ENCODE peak calls at places on chromosome 20, in eight cellular contexts. A is cardiac muscle cell; V is adrenal gland; K is ovary; W is CD8-positive, alpha-beta T cell; T is progenitor cell of endocrine pancreas; H is sigmoid colon; J is nephron progenitor cell. Y is an unnamed sample.

GRCh38 chr20:24958506-24959385 is 9.7 kb downstream of the CST7 start:
- DNase-seq in A (no peak), V (no peak), K (peak; percentile 2), W (no peak), T (no peak), H (peak; percentile 52), J (no peak), Y (no peak)

GRCh38 chr20:58634121-58634817 is 16.8 kb upstream of the STX16 start:
- DNase-seq in A (no peak), V (no peak), K (peak; percentile 50), W (peak; percentile 52), T (no peak), H (peak; percentile 68), J (no peak), Y (no peak)

GRCh38 chr20:973785-974194 is 28.3 kb downstream of the RSPO4 start:
- DNase-seq in A (peak; percentile 61), V (peak; percentile 18), K (no peak), W (no peak), T (no peak), H (no peak), J (no peak), Y (no peak)

GRCh38 chr20:59783020-59784010 is 150.1 kb downstream of the SYCP2 start:
- DNase-seq in A (peak; percentile 44), V (no peak), K (no peak), W (no peak), T (peak; percentile 66), H (no peak), J (peak; percentile 76), Y (peak; percentile 39)

GRCh38 chr20:52372169-52372568 is 180.6 kb upstream of the ZFP64 start:
- DNase-seq in A (no peak), V (no peak), K (no peak), W (no peak), T (no peak), H (no peak), J (no peak), Y (no peak)

GRCh38 chr20:10536531-10536930 is 101.4 kb downstream of the SLX4IP start:
- DNase-seq in A (no peak), V (no peak), K (no peak), W (no peak), T (no peak), H (no peak), J (no peak), Y (no peak)

GRCh38 chr20:56359212-56360132 is 698 bp downstream of the FAM210B start:
- DNase-seq in A (peak; percentile 68), V (peak; percentile 63), K (peak; percentile 54), W (no peak), T (peak; percentile 12), H (peak; percentile 78), J (peak; percentile 38), Y (peak; percentile 68)

GRCh38 chr20:33771938-33772337 is 39.2 kb upstream of the CHMP4B start:
- DNase-seq in A (no peak), V (no peak), K (no peak), W (no peak), T (no peak), H (no peak), J (no peak), Y (no peak)

GRCh38 chr20:20130399-20130798 is 78.1 kb downstream of the CFAP61 start:
- DNase-seq in A (no peak), V (no peak), K (no peak), W (no peak), T (no peak), H (no peak), J (no peak), Y (no peak)

DNA sequence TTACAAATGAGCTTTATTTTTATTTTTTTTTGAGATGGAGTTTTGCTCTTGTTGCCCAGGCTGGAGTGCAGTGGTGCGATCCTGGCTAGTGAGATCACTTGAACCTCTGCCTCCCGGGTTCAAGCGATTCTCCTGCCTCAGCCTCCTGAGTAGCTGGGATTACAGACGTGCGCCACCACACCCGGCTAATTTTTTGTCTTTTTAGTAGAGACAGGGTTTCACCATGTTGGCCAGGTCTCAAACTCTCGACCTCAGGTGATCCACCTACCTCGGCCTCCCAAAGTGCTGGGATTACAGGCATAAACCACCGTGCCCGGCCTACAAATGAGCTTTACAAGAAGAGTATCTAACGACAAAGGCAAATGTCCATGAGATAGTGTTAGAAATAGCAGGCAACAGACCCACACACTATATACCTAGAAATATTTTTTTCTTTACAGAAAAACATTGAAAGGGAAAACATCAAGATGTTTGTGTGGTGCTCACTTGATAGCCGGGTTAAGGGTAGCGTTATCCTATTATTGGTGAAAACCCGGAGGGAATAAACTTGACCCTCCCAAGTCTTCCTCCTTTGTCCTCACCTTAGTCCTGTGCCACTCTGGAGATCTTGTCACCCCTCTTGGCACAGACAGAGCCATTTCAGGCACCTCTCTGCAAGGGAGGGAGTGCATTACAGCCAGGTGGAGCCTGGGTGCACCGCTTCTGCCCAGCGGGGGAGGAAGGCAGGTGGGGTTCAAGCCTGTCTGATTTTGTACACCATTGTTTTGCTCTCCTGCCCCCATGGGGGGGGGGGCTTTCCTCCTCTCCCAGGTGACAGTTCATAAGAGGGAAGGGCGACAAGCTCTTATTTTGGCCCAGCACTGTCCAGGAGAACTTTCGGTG is 21.0 kb upstream of the AVP start:
- DNase-seq in A (no peak), V (no peak), K (no peak), W (no peak), T (no peak), H (no peak), J (no peak), Y (no peak)
- TF ChIP-seq CTCF in A (no peak), V (no peak), K (no peak), W (no peak), T (no peak), H (no peak), J (no peak), Y (no peak)

GRCh38 chr20:63664861-63665594 is 6.9 kb downstream of the RTEL1 start:
- DNase-seq in A (peak; percentile 52), V (no peak), K (no peak), W (no peak), T (no peak), H (no peak), J (peak; percentile 64), Y (no peak)

GRCh38 chr20:63663332-63664066 is 5.4 kb downstream of the RTEL1 start:
- DNase-seq in A (no peak), V (no peak), K (no peak), W (no peak), T (no peak), H (no peak), J (no peak), Y (no peak)

GRCh38 chr20:63667858-63668257 is 9.7 kb downstream of the RTEL1 start:
- DNase-seq in A (no peak), V (no peak), K (no peak), W (no peak), T (no peak), H (no peak), J (no peak), Y (no peak)

GRCh38 chr20:63664143-63664851 is 6.2 kb downstream of the RTEL1 start:
- DNase-seq in A (no peak), V (no peak), K (no peak), W (no peak), T (no peak), H (no peak), J (no peak), Y (no peak)

DNA sequence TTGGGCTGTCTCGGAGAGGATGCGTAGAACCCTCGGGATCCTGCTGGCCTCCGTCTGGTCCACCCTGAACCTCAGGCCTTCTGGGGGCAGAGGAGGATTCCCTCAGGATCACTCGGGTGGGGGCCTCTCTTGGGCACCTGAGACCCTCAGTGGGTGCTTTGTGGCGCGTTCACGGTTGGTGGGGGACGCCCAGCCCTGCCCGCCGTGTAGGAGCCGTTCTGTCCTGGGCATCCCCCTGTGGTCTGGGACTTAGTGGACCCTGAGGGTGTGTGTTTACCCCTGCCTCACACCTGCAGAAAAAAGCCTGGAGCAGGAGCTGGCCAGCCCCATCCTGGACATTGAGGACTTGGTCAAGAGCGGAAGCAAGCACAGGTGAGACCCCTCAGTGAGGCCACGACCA is 7.6 kb downstream of the RTEL1 start:
- DNase-seq in A (no peak), V (no peak), K (no peak), W (no peak), T (no peak), H (no peak), J (no peak), Y (no peak)
- TF ChIP-seq CTCF in A (no peak), V (no peak), K (no peak), W (no peak), T (no peak), H (no peak), J (no peak), Y (no peak)

GRCh38 chr20:62823688-62824475 is 7.0 kb downstream of the COL9A3 start:
- DNase-seq in A (no peak), V (no peak), K (no peak), W (peak; percentile 2), T (no peak), H (no peak), J (no peak), Y (no peak)

GRCh38 chr20:62820962-62821725 is 4.3 kb downstream of the COL9A3 start:
- DNase-seq in A (no peak), V (no peak), K (no peak), W (no peak), T (no peak), H (no peak), J (no peak), Y (no peak)

GRCh38 chr20:62821726-62822210 is 4.9 kb downstream of the COL9A3 start:
- DNase-seq in A (no peak), V (no peak), K (no peak), W (no peak), T (no peak), H (no peak), J (no peak), Y (no peak)

GRCh38 chr20:62822788-62823651 is 6.2 kb downstream of the COL9A3 start:
- DNase-seq in A (peak; percentile 38), V (peak; percentile 71), K (no peak), W (peak; percentile 45), T (no peak), H (no peak), J (peak; percentile 49), Y (no peak)

DNA sequence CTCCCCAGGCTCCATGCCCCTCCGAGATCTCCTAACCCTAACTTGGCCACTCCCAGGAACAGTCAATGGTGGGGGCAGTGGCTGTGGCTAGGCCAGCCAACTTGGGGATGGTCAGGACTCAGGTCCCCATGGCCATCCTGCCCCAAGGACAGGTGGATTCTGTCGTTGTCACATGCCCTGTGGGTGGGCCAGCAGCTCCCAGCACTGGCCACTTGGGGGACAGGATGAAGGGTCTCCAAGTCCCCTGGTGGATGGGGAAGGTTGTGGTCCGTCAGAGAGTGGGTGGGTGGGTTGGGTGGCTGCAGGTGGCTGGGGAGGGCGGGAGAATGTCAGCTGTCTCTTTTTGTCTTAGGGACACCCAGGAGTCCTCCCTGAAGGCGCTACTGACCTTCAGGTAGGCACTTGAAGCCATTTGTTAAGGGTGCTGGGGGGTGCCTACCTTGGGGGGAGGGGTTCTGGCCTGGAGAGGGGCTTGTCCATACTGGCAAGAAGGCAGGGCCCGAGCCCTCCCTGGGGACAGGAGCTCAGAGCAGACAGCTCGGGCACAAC is 5.5 kb downstream of the COL9A3 start:
- DNase-seq in A (no peak), V (no peak), K (no peak), W (peak; percentile 14), T (no peak), H (no peak), J (no peak), Y (no peak)
- TF ChIP-seq CTCF in A (no peak), V (no peak), K (no peak), W (no peak), T (peak; percentile 28), H (no peak), J (no peak), Y (no peak)

DNA sequence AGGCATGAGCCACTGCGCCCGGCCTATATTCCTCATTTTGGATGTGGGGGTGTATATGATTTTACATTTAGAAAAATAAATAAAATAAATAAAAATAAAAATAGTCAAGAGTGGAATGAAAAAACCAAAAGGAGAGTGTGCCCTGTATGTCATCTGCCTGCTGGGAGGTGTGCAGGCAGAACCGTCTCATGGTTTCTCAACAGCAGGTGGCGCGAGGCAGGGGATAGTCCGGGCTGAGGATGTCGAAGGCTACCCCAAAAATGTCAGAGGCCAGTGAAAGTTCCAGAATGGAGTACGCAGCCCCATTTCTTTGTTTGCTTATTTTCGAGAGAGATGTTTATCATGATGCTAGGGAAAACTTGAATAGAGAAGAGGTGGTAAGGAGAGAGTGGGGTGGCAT is 16.4 kb upstream of the KIF16B start:
- DNase-seq in A (no peak), V (no peak), K (no peak), W (no peak), T (no peak), H (no peak), J (no peak), Y (no peak)
- TF ChIP-seq CTCF in A (no peak), V (no peak), K (no peak), W (no peak), T (no peak), H (no peak), J (no peak), Y (no peak)